ENCODE peak calls at places on chromosomes 3 and 15, in four cellular contexts. B is Calu3, F is heart left ventricle, V is HEK293T. U is an unnamed sample.

GRCh38 chr3:192090586-192090985 is 629.6 kb downstream of the PYDC2 start:
- DNase-seq in V (no peak), B (peak), F (no peak), U (peak)

GRCh38 chr3:119034256-119035013 is at the start of gene IGSF11:
- DNase-seq in B (peak), V (peak), F (peak), U (peak)

GRCh38 chr3:151003024-151003771 is 30.7 kb upstream of the CLRN1 start:
- DNase-seq in V (no peak), F (no peak), B (peak), U (no peak)

GRCh38 chr3:69200384-69201068 is 78.1 kb upstream of the LMOD3 start:
- DNase-seq in F (peak), B (peak), V (peak), U (no peak)

GRCh38 chr15:96246057-96246456 is 84.4 kb upstream of the NR2F2 start:
- DNase-seq in B (no peak), F (no peak), V (no peak), U (no peak)

GRCh38 chr15:51675234-51675633 is 6.1 kb upstream of the SCG3 start:
- DNase-seq in F (no peak), V (no peak), B (no peak), U (no peak)

GRCh38 chr15:53328341-53328740 is 431.1 kb downstream of the WDR72 start:
- DNase-seq in F (no peak), V (no peak), B (no peak), U (no peak)

GRCh38 chr15:73052679-73053397 is 575 bp downstream of the NEO1 start:
- DNase-seq in B (peak), V (peak), F (peak), U (peak)

GRCh38 chr15:44102675-44103254 is 92.3 kb downstream of the FRMD5 start:
- DNase-seq in F (no peak), V (no peak), B (peak), U (no peak)

GRCh38 chr3:13650210-13651056 is 101.5 kb downstream of the FBLN2 start:
- DNase-seq in V (peak), B (peak), F (peak), U (peak)

GRCh38 chr15:68017221-68017620 is 36.9 kb upstream of the PIAS1 start:
- DNase-seq in F (no peak), B (peak), V (no peak), U (no peak)

GRCh38 chr3:15601399-15602145 is at the start of the genes BTD and HACL1:
- DNase-seq in F (peak), V (peak), B (peak), U (peak)

GRCh38 chr3:191775451-191776233 is 314.7 kb downstream of the PYDC2 start:
- DNase-seq in B (no peak), F (no peak), V (no peak), U (no peak)

GRCh38 chr3:104564045-104564643 is 802.6 kb upstream of the ALCAM start:
- DNase-seq in V (peak), F (no peak), B (peak), U (peak)

GRCh38 chr15:92629975-92630626 is 25.5 kb downstream of the FAM174B start:
- DNase-seq in B (no peak), F (no peak), V (no peak), U (no peak)

GRCh38 chr15:42016971-42017370 is 3.9 kb downstream of the PLA2G4E start:
- DNase-seq in B (no peak), V (no peak), F (no peak), U (no peak)

GRCh38 chr15:82146558-82146957 is 100.7 kb upstream of the MEX3B start:
- DNase-seq in V (no peak), F (no peak), B (no peak), U (no peak)

GRCh38 chr3:194011807-194012206 is 124.1 kb upstream of the HES1 start:
- DNase-seq in V (no peak), B (no peak), F (no peak), U (no peak)

GRCh38 chr15:39976291-39977274 is 42.7 kb downstream of the EIF2AK4 start:
- DNase-seq in V (peak), B (peak), F (peak), U (peak)

GRCh38 chr3:102974333-102974732 is 539.5 kb downstream of the ZPLD1 start:
- DNase-seq in F (no peak), V (no peak), B (no peak), U (no peak)

GRCh38 chr3:82087958-82088357 is 326.5 kb upstream of the GBE1 start:
- DNase-seq in B (peak), V (no peak), F (no peak), U (no peak)

GRCh38 chr3:195455789-195456188 is 13.0 kb upstream of the ACAP2 start:
- DNase-seq in F (no peak), V (no peak), B (no peak), U (no peak)

GRCh38 chr3:191492601-191493000 is 31.6 kb downstream of the PYDC2 start:
- DNase-seq in B (no peak), V (no peak), F (no peak), U (no peak)

U was measured in endothelial cell.